ENCODE peak calls at places on chromosome 17, in nine cellular contexts. One of them, this sample, is unnamed.

GRCh38 chr17:1149869-1150268 is 29.9 kb downstream of the ABR start:
- DNase-seq in progenitor cell of endocrine pancreas: no peak
- DNase-seq in choroid plexus epithelial cell: no peak
- DNase-seq in retinal pigment epithelial cell: no peak
- DNase-seq in HL-60: no peak
- DNase-seq in fibroblast of lung: no peak
- DNase-seq in cardiac muscle cell: no peak
- DNase-seq in HFF-Myc: no peak
- DNase-seq in cardiac fibroblast: no peak
- DNase-seq in this sample: no peak

GRCh38 chr17:491086-492014 is 138.7 kb upstream of the RPH3AL start:
- DNase-seq in progenitor cell of endocrine pancreas: peak; percentile 56
- DNase-seq in choroid plexus epithelial cell: peak; percentile 70
- DNase-seq in retinal pigment epithelial cell: no peak
- DNase-seq in HL-60: peak; percentile 38
- DNase-seq in fibroblast of lung: peak; percentile 64
- DNase-seq in cardiac muscle cell: peak; percentile 73
- DNase-seq in HFF-Myc: no peak
- DNase-seq in cardiac fibroblast: peak; percentile 45
- DNase-seq in this sample: no peak

GRCh38 chr17:29710891-29711418 is 88.2 kb upstream of the CORO6 start:
- DNase-seq in progenitor cell of endocrine pancreas: no peak
- DNase-seq in choroid plexus epithelial cell: peak; percentile 58
- DNase-seq in retinal pigment epithelial cell: no peak
- DNase-seq in HL-60: no peak
- DNase-seq in fibroblast of lung: peak; percentile 52
- DNase-seq in cardiac muscle cell: peak; percentile 55
- DNase-seq in HFF-Myc: no peak
- DNase-seq in cardiac fibroblast: peak; percentile 71
- DNase-seq in this sample: peak; percentile 73

GRCh38 chr17:6679241-6679640 is 27.7 kb downstream of the C17orf100 start:
- DNase-seq in progenitor cell of endocrine pancreas: no peak
- DNase-seq in choroid plexus epithelial cell: no peak
- DNase-seq in retinal pigment epithelial cell: no peak
- DNase-seq in HL-60: no peak
- DNase-seq in fibroblast of lung: no peak
- DNase-seq in cardiac muscle cell: no peak
- DNase-seq in HFF-Myc: no peak
- DNase-seq in cardiac fibroblast: no peak
- DNase-seq in this sample: no peak

GRCh38 chr17:4577386-4577993 is 6.8 kb upstream of the SMTNL2 start:
- DNase-seq in progenitor cell of endocrine pancreas: no peak
- DNase-seq in choroid plexus epithelial cell: no peak
- DNase-seq in retinal pigment epithelial cell: no peak
- DNase-seq in HL-60: no peak
- DNase-seq in fibroblast of lung: no peak
- DNase-seq in cardiac muscle cell: peak; percentile 41
- DNase-seq in HFF-Myc: no peak
- DNase-seq in cardiac fibroblast: no peak
- DNase-seq in this sample: no peak

GRCh38 chr17:66255527-66255971 is 26.3 kb upstream of the APOH start:
- DNase-seq in progenitor cell of endocrine pancreas: no peak
- DNase-seq in choroid plexus epithelial cell: no peak
- DNase-seq in retinal pigment epithelial cell: no peak
- DNase-seq in HL-60: no peak
- DNase-seq in fibroblast of lung: no peak
- DNase-seq in cardiac muscle cell: no peak
- DNase-seq in HFF-Myc: no peak
- DNase-seq in cardiac fibroblast: no peak
- DNase-seq in this sample: no peak

GRCh38 chr17:63295288-63295687 is 150.8 kb downstream of the CYB561 start:
- DNase-seq in progenitor cell of endocrine pancreas: no peak
- DNase-seq in choroid plexus epithelial cell: no peak
- DNase-seq in retinal pigment epithelial cell: no peak
- DNase-seq in HL-60: no peak
- DNase-seq in fibroblast of lung: peak; percentile 83
- DNase-seq in cardiac muscle cell: peak; percentile 21
- DNase-seq in HFF-Myc: no peak
- DNase-seq in cardiac fibroblast: no peak
- DNase-seq in this sample: no peak

GRCh38 chr17:7841309-7841621 is 7.2 kb downstream of the KDM6B start:
- DNase-seq in progenitor cell of endocrine pancreas: no peak
- DNase-seq in choroid plexus epithelial cell: no peak
- DNase-seq in retinal pigment epithelial cell: no peak
- DNase-seq in HL-60: no peak
- DNase-seq in fibroblast of lung: no peak
- DNase-seq in cardiac muscle cell: no peak
- DNase-seq in HFF-Myc: no peak
- DNase-seq in cardiac fibroblast: no peak
- DNase-seq in this sample: no peak

GRCh38 chr17:82551779-82552457 is 32.4 kb downstream of the FOXK2 start:
- DNase-seq in progenitor cell of endocrine pancreas: peak; percentile 40
- DNase-seq in choroid plexus epithelial cell: peak; percentile 78
- DNase-seq in retinal pigment epithelial cell: no peak
- DNase-seq in HL-60: peak; percentile 86
- DNase-seq in fibroblast of lung: peak; percentile 75
- DNase-seq in cardiac muscle cell: peak; percentile 79
- DNase-seq in HFF-Myc: no peak
- DNase-seq in cardiac fibroblast: peak; percentile 75
- DNase-seq in this sample: peak; percentile 79

GRCh38 chr17:28729950-28730330 is 1.4 kb downstream of the NEK8 start:
- DNase-seq in progenitor cell of endocrine pancreas: no peak
- DNase-seq in choroid plexus epithelial cell: no peak
- DNase-seq in retinal pigment epithelial cell: no peak
- DNase-seq in HL-60: no peak
- DNase-seq in fibroblast of lung: no peak
- DNase-seq in cardiac muscle cell: no peak
- DNase-seq in HFF-Myc: no peak
- DNase-seq in cardiac fibroblast: no peak
- DNase-seq in this sample: no peak

GRCh38 chr17:81487487-81488275 is 24.9 kb downstream of the ACTG1 start:
- DNase-seq in progenitor cell of endocrine pancreas: peak; percentile 65
- DNase-seq in choroid plexus epithelial cell: peak; percentile 62
- DNase-seq in retinal pigment epithelial cell: no peak
- DNase-seq in HL-60: peak; percentile 51
- DNase-seq in fibroblast of lung: peak; percentile 60
- DNase-seq in cardiac muscle cell: peak; percentile 79
- DNase-seq in HFF-Myc: no peak
- DNase-seq in cardiac fibroblast: peak; percentile 68
- DNase-seq in this sample: peak; percentile 47

GRCh38 chr17:10025976-10026785 is 121.1 kb upstream of the RCVRN start:
- DNase-seq in progenitor cell of endocrine pancreas: no peak
- DNase-seq in choroid plexus epithelial cell: no peak
- DNase-seq in retinal pigment epithelial cell: peak; percentile 60
- DNase-seq in HL-60: no peak
- DNase-seq in fibroblast of lung: no peak
- DNase-seq in cardiac muscle cell: no peak
- DNase-seq in HFF-Myc: no peak
- DNase-seq in cardiac fibroblast: no peak
- DNase-seq in this sample: peak; percentile 4

GRCh38 chr17:49002331-49002730 is 5.1 kb downstream of the IGF2BP1 start:
- DNase-seq in progenitor cell of endocrine pancreas: no peak
- DNase-seq in choroid plexus epithelial cell: no peak
- DNase-seq in retinal pigment epithelial cell: no peak
- DNase-seq in HL-60: no peak
- DNase-seq in fibroblast of lung: no peak
- DNase-seq in cardiac muscle cell: no peak
- DNase-seq in HFF-Myc: no peak
- DNase-seq in cardiac fibroblast: no peak
- DNase-seq in this sample: no peak

GRCh38 chr17:48058393-48059124 is 10.4 kb downstream of the NFE2L1 start:
- DNase-seq in progenitor cell of endocrine pancreas: no peak
- DNase-seq in choroid plexus epithelial cell: no peak
- DNase-seq in retinal pigment epithelial cell: no peak
- DNase-seq in HL-60: no peak
- DNase-seq in fibroblast of lung: no peak
- DNase-seq in cardiac muscle cell: no peak
- DNase-seq in HFF-Myc: no peak
- DNase-seq in cardiac fibroblast: no peak
- DNase-seq in this sample: no peak

GRCh38 chr17:4704991-4705390 is 1.1 kb upstream of the PELP1 start:
- DNase-seq in progenitor cell of endocrine pancreas: no peak
- DNase-seq in choroid plexus epithelial cell: no peak
- DNase-seq in retinal pigment epithelial cell: no peak
- DNase-seq in HL-60: no peak
- DNase-seq in fibroblast of lung: no peak
- DNase-seq in cardiac muscle cell: no peak
- DNase-seq in HFF-Myc: no peak
- DNase-seq in cardiac fibroblast: no peak
- DNase-seq in this sample: no peak

GRCh38 chr17:60165976-60166375 is 16.2 kb downstream of the CA4 start:
- DNase-seq in progenitor cell of endocrine pancreas: no peak
- DNase-seq in choroid plexus epithelial cell: no peak
- DNase-seq in retinal pigment epithelial cell: no peak
- DNase-seq in HL-60: no peak
- DNase-seq in fibroblast of lung: no peak
- DNase-seq in cardiac muscle cell: no peak
- DNase-seq in HFF-Myc: no peak
- DNase-seq in cardiac fibroblast: no peak
- DNase-seq in this sample: no peak

GRCh38 chr17:12041316-12041715 is 20.6 kb downstream of the MAP2K4 start:
- DNase-seq in progenitor cell of endocrine pancreas: no peak
- DNase-seq in choroid plexus epithelial cell: peak; percentile 72
- DNase-seq in retinal pigment epithelial cell: no peak
- DNase-seq in HL-60: no peak
- DNase-seq in fibroblast of lung: peak; percentile 85
- DNase-seq in cardiac muscle cell: peak; percentile 66
- DNase-seq in HFF-Myc: peak; percentile 25
- DNase-seq in cardiac fibroblast: peak; percentile 86
- DNase-seq in this sample: peak; percentile 74
- TF ChIP-seq CTCF in progenitor cell of endocrine pancreas: no peak
- TF ChIP-seq CTCF in choroid plexus epithelial cell: no peak
- TF ChIP-seq CTCF in retinal pigment epithelial cell: no peak
- TF ChIP-seq CTCF in HL-60: no peak
- TF ChIP-seq CTCF in fibroblast of lung: no peak
- TF ChIP-seq CTCF in cardiac muscle cell: no peak
- TF ChIP-seq CTCF in HFF-Myc: no peak
- TF ChIP-seq CTCF in cardiac fibroblast: no peak
- TF ChIP-seq CTCF in this sample: no peak

DNA sequence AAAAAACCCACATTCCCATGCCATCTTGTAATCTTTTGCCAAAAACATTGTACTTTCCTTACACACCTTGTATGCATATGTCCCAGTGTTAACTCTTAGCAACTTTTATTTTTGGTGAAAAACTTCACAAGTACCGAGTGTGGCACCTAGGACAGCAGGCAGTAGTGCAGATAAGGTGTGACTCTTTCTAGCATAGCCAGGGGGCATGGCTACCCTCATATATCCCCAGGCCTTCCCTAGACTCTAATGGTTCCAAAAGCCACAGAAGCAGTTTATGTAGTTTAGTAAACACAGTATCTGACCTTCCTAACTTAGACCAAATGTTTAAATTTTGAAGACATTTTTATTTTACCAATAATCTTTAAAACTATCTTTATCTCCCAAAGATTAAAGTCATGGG is 20.5 kb upstream of the MILR1 start:
- DNase-seq in progenitor cell of endocrine pancreas: no peak
- DNase-seq in choroid plexus epithelial cell: no peak
- DNase-seq in retinal pigment epithelial cell: no peak
- DNase-seq in HL-60: no peak
- DNase-seq in fibroblast of lung: no peak
- DNase-seq in cardiac muscle cell: no peak
- DNase-seq in HFF-Myc: no peak
- DNase-seq in cardiac fibroblast: no peak
- DNase-seq in this sample: no peak
- TF ChIP-seq CTCF in progenitor cell of endocrine pancreas: no peak
- TF ChIP-seq CTCF in choroid plexus epithelial cell: no peak
- TF ChIP-seq CTCF in retinal pigment epithelial cell: no peak
- TF ChIP-seq CTCF in HL-60: no peak
- TF ChIP-seq CTCF in fibroblast of lung: no peak
- TF ChIP-seq CTCF in cardiac muscle cell: no peak
- TF ChIP-seq CTCF in HFF-Myc: no peak
- TF ChIP-seq CTCF in cardiac fibroblast: no peak
- TF ChIP-seq CTCF in this sample: no peak

DNA sequence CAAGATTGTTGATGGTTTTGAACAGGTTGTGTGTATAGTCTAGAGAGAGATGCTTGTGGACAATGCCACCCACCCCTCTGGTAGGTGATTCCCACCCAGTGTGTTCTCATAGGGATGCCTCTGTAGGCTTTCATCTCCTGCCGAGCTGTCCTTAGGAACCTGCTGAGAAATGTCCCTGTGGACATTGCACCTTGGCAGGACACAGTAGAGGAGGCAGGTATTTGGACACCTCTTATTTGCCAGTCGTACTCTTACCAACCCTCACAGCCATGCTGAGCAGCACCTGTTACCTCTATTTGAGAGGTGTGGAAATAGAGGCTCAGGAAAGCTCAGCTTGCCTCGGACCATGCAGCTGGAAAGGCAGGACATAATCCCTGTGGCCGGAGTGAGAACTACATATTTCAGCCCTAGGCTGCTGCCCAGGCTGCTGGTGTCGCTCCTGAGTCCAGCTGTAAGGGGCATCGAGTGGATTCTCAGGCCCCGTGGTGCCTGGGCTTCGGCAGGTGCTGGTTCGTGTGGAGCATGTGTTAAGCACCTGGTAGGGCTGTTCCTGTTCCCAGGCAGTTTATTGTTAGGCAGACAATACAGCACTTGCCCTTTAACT is 33.3 kb downstream of the EPN2 start:
- DNase-seq in progenitor cell of endocrine pancreas: no peak
- DNase-seq in choroid plexus epithelial cell: no peak
- DNase-seq in retinal pigment epithelial cell: no peak
- DNase-seq in HL-60: no peak
- DNase-seq in fibroblast of lung: no peak
- DNase-seq in cardiac muscle cell: no peak
- DNase-seq in HFF-Myc: no peak
- DNase-seq in cardiac fibroblast: no peak
- DNase-seq in this sample: no peak
- TF ChIP-seq CTCF in progenitor cell of endocrine pancreas: peak; percentile 21
- TF ChIP-seq CTCF in choroid plexus epithelial cell: no peak
- TF ChIP-seq CTCF in retinal pigment epithelial cell: peak; percentile 16
- TF ChIP-seq CTCF in HL-60: no peak
- TF ChIP-seq CTCF in fibroblast of lung: no peak
- TF ChIP-seq CTCF in cardiac muscle cell: no peak
- TF ChIP-seq CTCF in HFF-Myc: peak; percentile 5
- TF ChIP-seq CTCF in cardiac fibroblast: no peak
- TF ChIP-seq CTCF in this sample: no peak

DNA sequence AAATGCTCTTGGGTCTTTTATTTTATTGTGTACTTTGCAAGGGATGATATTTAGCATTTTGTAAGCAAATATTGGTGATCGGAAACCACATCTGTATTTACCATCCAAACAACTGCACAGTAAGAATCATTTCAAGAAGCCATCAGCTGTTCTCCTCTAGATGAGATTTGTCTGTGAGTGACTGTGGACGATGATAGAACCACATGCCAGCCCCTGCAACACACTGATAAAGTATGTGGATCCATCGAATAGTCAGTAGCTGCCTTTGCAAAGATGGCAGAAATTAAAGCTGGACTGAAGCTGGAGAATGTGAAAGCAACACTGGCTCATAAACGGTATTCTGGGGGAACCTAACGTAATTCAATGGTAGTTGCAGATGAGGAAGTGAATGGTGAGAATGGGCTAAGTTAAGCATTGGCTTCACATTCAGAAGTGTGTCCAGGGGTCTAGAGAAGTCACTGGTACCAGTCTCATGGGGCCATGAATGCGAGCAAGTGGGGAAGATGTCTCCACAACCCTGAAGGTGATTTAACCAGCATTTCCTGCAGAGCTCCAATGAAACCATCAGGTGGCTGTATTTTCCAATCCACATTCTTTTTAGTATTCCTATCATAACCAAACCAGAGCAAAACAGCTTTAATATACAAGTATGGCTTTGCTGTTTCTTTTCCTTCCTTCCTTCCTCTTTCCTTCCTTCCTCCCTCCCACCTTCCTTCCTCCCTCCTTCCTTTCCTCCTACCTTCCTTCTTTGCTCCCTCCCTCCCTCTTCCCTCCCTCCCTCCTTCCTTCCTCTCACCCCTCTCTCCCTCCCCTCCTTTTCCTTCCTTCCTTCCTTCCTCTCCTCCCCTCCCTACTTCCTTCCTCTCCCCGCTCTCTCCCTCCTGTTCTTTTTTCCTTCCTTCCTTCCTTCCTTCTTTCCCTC is 169.4 kb downstream of the ABCA8 start:
- DNase-seq in progenitor cell of endocrine pancreas: no peak
- DNase-seq in choroid plexus epithelial cell: no peak
- DNase-seq in retinal pigment epithelial cell: no peak
- DNase-seq in HL-60: no peak
- DNase-seq in fibroblast of lung: no peak
- DNase-seq in cardiac muscle cell: no peak
- DNase-seq in HFF-Myc: no peak
- DNase-seq in cardiac fibroblast: no peak
- DNase-seq in this sample: no peak
- TF ChIP-seq CTCF in progenitor cell of endocrine pancreas: no peak
- TF ChIP-seq CTCF in choroid plexus epithelial cell: no peak
- TF ChIP-seq CTCF in retinal pigment epithelial cell: peak; percentile 11
- TF ChIP-seq CTCF in HL-60: no peak
- TF ChIP-seq CTCF in fibroblast of lung: no peak
- TF ChIP-seq CTCF in cardiac muscle cell: no peak
- TF ChIP-seq CTCF in HFF-Myc: peak; percentile 5
- TF ChIP-seq CTCF in cardiac fibroblast: no peak
- TF ChIP-seq CTCF in this sample: no peak